ENCODE peak calls at places on chromosome 3, in nine cellular contexts. X is stomach, T is A549, F is upper lobe of left lung, S is ovary, W is sigmoid colon, G is SK-N-SH, E is K562, H is tibial nerve. C is an unnamed sample.

GRCh38 chr3:48064292-48064829 is 48.1 kb upstream of the MAP4 start:
- DNase-seq in T (no peak), W (no peak), F (no peak), X (no peak), H (no peak), G (no peak), E (no peak), S (no peak), C (no peak)

GRCh38 chr3:57179580-57180410 is 14.6 kb upstream of the IL17RD start:
- DNase-seq in T (peak; percentile 19), W (no peak), H (no peak), S (no peak), E (no peak), G (peak; percentile 47), F (no peak), X (no peak), C (no peak)

GRCh38 chr3:31937225-31937624 is 43.8 kb downstream of the OSBPL10 start:
- DNase-seq in F (no peak), W (no peak), G (no peak), H (no peak), S (no peak), E (no peak), T (no peak), X (no peak), C (no peak)

GRCh38 chr3:18771931-18772330 is 346.8 kb upstream of the SATB1 start:
- DNase-seq in E (no peak), W (no peak), H (no peak), F (no peak), S (no peak), X (no peak), G (no peak), T (no peak), C (no peak)

GRCh38 chr3:12178091-12178820 is 19.5 kb upstream of the TIMP4 start:
- DNase-seq in E (no peak), S (no peak), F (peak; percentile 73), G (no peak), H (no peak), W (peak; percentile 72), X (peak; percentile 53), T (no peak), C (no peak)

GRCh38 chr3:185423178-185423577 is 60.2 kb downstream of the MAP3K13 start:
- DNase-seq in H (no peak), T (peak; percentile 36), E (no peak), S (no peak), F (peak; percentile 41), G (no peak), W (no peak), X (peak; percentile 30), C (no peak)

GRCh38 chr3:50708620-50709019 is 33.9 kb downstream of the DOCK3 start:
- DNase-seq in E (no peak), X (no peak), T (no peak), W (no peak), G (no peak), H (no peak), S (no peak), F (no peak), C (no peak)

GRCh38 chr3:188153498-188153948 is 434 bp upstream of the LPP start:
- DNase-seq in H (peak; percentile 70), G (peak; percentile 58), W (peak; percentile 97), F (peak; percentile 89), S (peak; percentile 84), T (peak; percentile 91), E (no peak), X (peak; percentile 85), C (peak; percentile 90)

GRCh38 chr3:48130321-48130881 is 57.8 kb downstream of the CDC25A start:
- DNase-seq in F (peak; percentile 66), W (peak; percentile 85), G (no peak), H (peak; percentile 27), X (peak; percentile 29), E (peak; percentile 32), T (no peak), S (peak; percentile 80), C (peak; percentile 72)

GRCh38 chr3:129974451-129975331 is at the start of gene TRH:
- DNase-seq in F (no peak), W (no peak), H (no peak), G (peak; percentile 68), S (no peak), E (no peak), X (no peak), T (no peak), C (no peak)

DNA sequence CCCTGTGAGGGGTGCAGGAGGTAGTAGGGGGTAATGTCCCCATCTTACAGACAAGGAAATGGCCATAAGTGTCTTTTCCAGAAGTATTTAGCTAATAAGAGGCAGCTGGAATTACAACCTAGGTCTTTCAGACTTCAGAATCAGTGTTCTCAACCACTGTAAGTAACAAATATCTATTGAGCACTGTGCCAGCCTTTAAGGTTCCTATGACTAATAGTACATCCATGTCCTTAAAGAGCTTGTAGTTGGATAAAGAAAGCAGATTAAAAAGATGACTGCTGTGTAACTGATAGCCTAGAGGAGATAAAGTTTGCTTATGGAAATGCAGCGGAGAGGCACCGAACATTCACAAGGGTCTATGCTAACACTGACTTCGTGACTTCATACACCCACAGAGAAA is 136.0 kb downstream of the KCNMB2 start:
- DNase-seq in S (no peak), H (no peak), E (no peak), G (no peak), T (no peak), W (no peak), F (no peak), X (no peak), C (no peak)
- TF ChIP-seq EP300 in S (no peak), H (no peak), E (no peak), G (no peak), T (no peak), W (no peak), F (no peak), X (no peak), C (no peak)

GRCh38 chr3:71376499-71376898 is 207.0 kb downstream of the FOXP1 start:
- DNase-seq in T (no peak), S (no peak), F (no peak), G (no peak), E (no peak), H (no peak), X (no peak), W (no peak), C (no peak)

GRCh38 chr3:71372369-71372768 is 211.2 kb downstream of the FOXP1 start:
- DNase-seq in H (no peak), F (no peak), E (no peak), G (no peak), S (no peak), X (no peak), W (no peak), T (no peak), C (no peak)

GRCh38 chr3:71372911-71373637 is 210.5 kb downstream of the FOXP1 start:
- DNase-seq in H (no peak), W (no peak), G (no peak), X (no peak), E (no peak), S (no peak), F (no peak), T (no peak), C (no peak)

GRCh38 chr3:71376911-71377310 is 206.6 kb downstream of the FOXP1 start:
- DNase-seq in X (no peak), S (no peak), E (no peak), T (no peak), G (no peak), W (no peak), H (no peak), F (no peak), C (no peak)

DNA sequence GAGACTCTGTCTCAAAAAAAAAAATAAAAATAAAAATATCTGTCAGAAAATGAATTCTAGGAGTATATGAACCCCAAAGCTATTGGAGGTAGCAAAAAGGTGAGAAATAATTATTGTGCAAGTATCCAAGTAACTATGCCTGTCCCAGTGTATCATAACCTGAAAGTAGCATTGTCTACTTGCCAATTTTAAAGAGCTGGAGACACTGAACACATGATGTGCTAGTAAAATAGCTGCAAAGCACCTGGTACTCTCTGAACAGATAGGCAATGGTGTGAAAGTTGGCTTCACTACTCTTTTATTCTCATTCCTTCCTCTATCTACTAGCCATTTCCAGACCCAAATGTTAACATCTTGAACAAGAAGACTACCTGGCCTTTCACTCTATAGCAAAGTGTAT is 208.9 kb downstream of the FOXP1 start:
- DNase-seq in T (no peak), S (no peak), G (no peak), E (no peak), H (no peak), X (no peak), F (no peak), W (no peak), C (no peak)
- H3K4me1 ChIP-seq in T (no peaks in the 10 kb centered on the region), S (peaks cover 6% of the 10 kb centered on the region), G (no peaks in the 10 kb centered on the region), E (peaks cover 6% of the 10 kb centered on the region), H (peaks cover 4% of the 10 kb centered on the region), X (no peaks in the 10 kb centered on the region), F (no peaks in the 10 kb centered on the region), W (peaks cover 23% of the 10 kb centered on the region), C (peaks cover 16% of the 10 kb centered on the region)

GRCh38 chr3:39165518-39165917 is 12.1 kb upstream of the CSRNP1 start:
- DNase-seq in S (no peak), X (no peak), G (no peak), F (no peak), E (no peak), T (no peak), W (no peak), H (no peak), C (no peak)
- H3K4me3 ChIP-seq in S (no peak overlapping the region), X (no peak overlapping the region), G (no peak overlapping the region), F (no peak overlapping the region), E (no peak overlapping the region), T (no peak overlapping the region), W (no peak overlapping the region), H (no peak overlapping the region), C (no peak overlapping the region)

DNA sequence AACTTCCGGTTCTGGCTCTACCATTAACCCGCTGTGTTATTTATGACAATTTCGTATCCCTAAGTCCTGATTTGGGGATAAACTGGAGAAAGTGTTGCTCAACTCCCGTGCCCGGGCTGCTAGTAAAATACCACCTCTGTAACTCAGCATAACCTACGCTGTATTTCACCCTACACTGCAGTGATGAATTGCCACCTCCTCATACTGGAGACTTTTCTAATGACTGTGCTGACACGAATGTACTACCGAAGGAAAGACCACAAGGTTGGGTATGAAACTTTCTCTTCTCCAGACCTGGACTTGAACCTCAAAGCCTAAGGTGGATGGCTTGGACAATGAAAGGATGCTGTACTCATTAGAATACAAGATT is 16.5 kb downstream of the SLC51A start:
- DNase-seq in E (no peak), S (no peak), X (no peak), H (no peak), G (no peak), F (no peak), T (no peak), W (no peak), C (no peak)
- TF ChIP-seq EP300 in E (no peak), S (no peak), X (no peak), H (no peak), G (no peak), F (no peak), T (no peak), W (no peak), C (no peak)

DNA sequence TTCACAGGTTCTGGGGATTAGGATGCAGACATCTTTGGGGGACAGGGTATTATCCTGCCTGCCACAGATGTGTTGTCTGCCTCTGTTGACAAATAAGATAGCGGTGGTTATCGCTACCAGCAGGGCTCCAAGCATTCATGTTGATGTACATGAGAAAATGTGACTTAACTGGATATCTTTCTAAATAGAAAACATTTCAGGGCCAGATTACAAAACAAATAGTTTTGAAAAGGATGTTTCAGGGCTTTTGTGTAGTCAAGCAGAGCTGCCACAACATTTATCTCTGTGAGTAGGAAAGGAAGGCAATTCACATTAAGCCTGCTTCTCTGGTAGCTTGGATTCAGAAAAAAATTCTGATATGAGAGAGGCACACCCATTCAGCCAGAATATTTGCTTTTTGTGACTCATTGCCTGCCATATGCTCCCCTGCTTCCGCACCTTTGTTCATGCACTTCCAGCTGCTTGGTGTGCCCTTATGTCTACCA is 22.8 kb downstream of the PLS1 start:
- DNase-seq in G (no peak), F (no peak), X (peak; percentile 34), W (no peak), H (no peak), E (peak; percentile 44), S (no peak), T (peak; percentile 64), C (no peak)
- H3K4me1 ChIP-seq in G (no peaks in the 10 kb centered on the region), F (no peaks in the 10 kb centered on the region), X (peaks cover 23% of the 10 kb centered on the region), W (no peaks in the 10 kb centered on the region), H (no peaks in the 10 kb centered on the region), E (no peaks in the 10 kb centered on the region), S (no peaks in the 10 kb centered on the region), T (peaks cover 49% of the 10 kb centered on the region), C (no peaks in the 10 kb centered on the region)